ENCODE peak calls at places on chromosomes 6 and 20, in nine cellular contexts. R, C, Z, H, K, P, X, O and D are unnamed samples. For H3K4me1, the result is how much of the 10 kb centered on the place peaks cover.

GRCh38 chr6:92589970-92590369 is 829.4 kb downstream of the EPHA7 start:
- DNase-seq in O (no peak), Z (no peak), R (no peak), H (no peak), P (no peak), K (peak), X (no peak), C (no peak), D (no peak)

GRCh38 chr6:36244641-36245280 is 25.1 kb upstream of the PNPLA1 start:
- DNase-seq in P (no peak), C (no peak), Z (no peak), H (no peak), K (peak), O (no peak), X (peak), R (no peak), D (no peak)

GRCh38 chr6:103000686-103001085 is 1607.2 kb downstream of the GRIK2 start:
- DNase-seq in P (no peak), O (no peak), H (no peak), K (no peak), Z (no peak), C (no peak), X (no peak), R (no peak), D (no peak)

GRCh38 chr6:158518196-158519127 is 41.4 kb upstream of the TMEM181 start:
- DNase-seq in K (peak), H (no peak), O (peak), C (peak), R (peak), Z (peak), P (peak), X (peak), D (peak)

GRCh38 chr6:164927288-164928040 is 381.9 kb downstream of the C6orf118 start:
- DNase-seq in O (peak), C (peak), Z (peak), K (peak), X (peak), P (peak), H (peak), R (peak), D (peak)

GRCh38 chr6:106882601-106883518 is 91.7 kb downstream of the CD24 start:
- DNase-seq in R (no peak), P (no peak), O (no peak), K (no peak), Z (no peak), H (no peak), X (no peak), C (no peak), D (no peak)

GRCh38 chr6:42104807-42105713 is 37.4 kb downstream of the C6orf132 start:
- DNase-seq in P (no peak), Z (no peak), X (peak), R (no peak), C (no peak), O (no peak), K (no peak), H (no peak), D (no peak)

GRCh38 chr6:106250997-106251396 is 74.6 kb downstream of the ATG5 start:
- DNase-seq in X (no peak), R (no peak), H (no peak), O (no peak), C (no peak), Z (peak), P (no peak), K (no peak), D (no peak)

GRCh38 chr6:97095466-97095865 is 170.9 kb downstream of the KLHL32 start:
- DNase-seq in P (no peak), O (no peak), H (no peak), Z (no peak), R (no peak), X (no peak), C (no peak), K (no peak), D (no peak)

GRCh38 chr20:43955244-43956191 is 40.9 kb downstream of the TOX2 start:
- DNase-seq in K (peak), Z (no peak), X (no peak), R (peak), P (no peak), H (no peak), O (peak), C (no peak), D (no peak)

GRCh38 chr6:16496982-16497823 is 258.8 kb downstream of the GMPR start:
- DNase-seq in R (no peak), X (no peak), P (no peak), C (no peak), K (peak), Z (no peak), H (no peak), O (no peak), D (no peak)

GRCh38 chr6:132392792-132393191 is 8.5 kb downstream of the MOXD1 start:
- DNase-seq in H (no peak), Z (no peak), X (no peak), P (no peak), K (no peak), C (no peak), O (no peak), R (no peak), D (no peak)

GRCh38 chr6:150550244-150550643 is 49.4 kb upstream of the PLEKHG1 start:
- DNase-seq in X (no peak), O (no peak), C (no peak), H (no peak), K (no peak), Z (no peak), P (no peak), R (no peak), D (no peak)

GRCh38 chr6:152338335-152339125 is 298.6 kb downstream of the SYNE1 start:
- DNase-seq in K (no peak), C (peak), H (peak), P (peak), Z (peak), X (peak), R (peak), O (peak), D (peak)

GRCh38 chr6:117167520-117168271 is 97.7 kb upstream of the VGLL2 start:
- DNase-seq in H (no peak), P (no peak), X (no peak), R (no peak), C (no peak), O (no peak), K (peak), Z (no peak), D (no peak)

GRCh38 chr20:38626921-38627659 is 25.5 kb downstream of the ARHGAP40 start:
- DNase-seq in C (no peak), H (no peak), R (no peak), X (no peak), Z (no peak), K (no peak), O (no peak), P (no peak), D (no peak)

GRCh38 chr6:46290435-46290834 is 119.7 kb upstream of the ENPP5 start:
- DNase-seq in C (no peak), R (no peak), Z (no peak), P (no peak), H (no peak), K (peak), O (no peak), X (no peak), D (no peak)

GRCh38 chr6:4466769-4467480 is 309.3 kb upstream of the CDYL start:
- DNase-seq in K (peak), H (no peak), C (no peak), P (no peak), O (no peak), R (no peak), X (no peak), Z (no peak), D (no peak)

GRCh38 chr6:87682310-87682709 is 19.7 kb downstream of the AKIRIN2 start:
- DNase-seq in P (peak), X (no peak), C (no peak), H (no peak), R (no peak), K (peak), Z (no peak), O (no peak), D (no peak)

GRCh38 chr6:30683137-30683979 is 3.1 kb downstream of the PPP1R18 start:
- DNase-seq in X (no peak), Z (no peak), H (no peak), K (no peak), R (no peak), P (no peak), O (no peak), C (no peak), D (no peak)

GRCh38 chr6:36721369-36722140 is 23.9 kb downstream of the RAB44 start:
- DNase-seq in P (no peak), R (no peak), O (no peak), K (no peak), X (no peak), Z (no peak), H (no peak), C (no peak), D (no peak)

GRCh38 chr6:28941681-28942448 is 18.1 kb upstream of the TRIM27 start:
- DNase-seq in C (no peak), X (peak), O (no peak), P (peak), Z (no peak), R (no peak), H (no peak), K (no peak), D (no peak)

GRCh38 chr6:134472661-134473060 is 154.7 kb upstream of the SGK1 start:
- DNase-seq in X (no peak), Z (no peak), H (no peak), C (no peak), O (no peak), K (no peak), R (no peak), P (no peak), D (no peak)

GRCh38 chr20:53658327-53658726 is 64.7 kb upstream of the ZNF217 start:
- DNase-seq in X (no peak), O (no peak), R (no peak), P (no peak), C (no peak), K (no peak), H (no peak), Z (no peak), D (no peak)

GRCh38 chr6:38375341-38375740 is 264.4 kb downstream of the BTBD9 start:
- DNase-seq in C (no peak), K (no peak), O (no peak), R (no peak), X (no peak), Z (no peak), P (no peak), H (no peak), D (no peak)

GRCh38 chr20:31537859-31538245 is 23.6 kb downstream of the HM13 start:
- DNase-seq in H (no peak), P (no peak), O (no peak), X (no peak), R (no peak), Z (no peak), K (no peak), C (no peak), D (no peak)

GRCh38 chr6:136775548-136775947 is 16.7 kb downstream of the MAP3K5 start:
- DNase-seq in K (peak), P (no peak), H (no peak), Z (no peak), C (no peak), R (no peak), O (no peak), X (no peak), D (no peak)

GRCh38 chr6:75524322-75524972 is 30.8 kb upstream of the FILIP1 start:
- DNase-seq in K (peak), C (no peak), H (no peak), Z (no peak), P (no peak), X (no peak), O (no peak), R (peak), D (no peak)
- H3K4me3 ChIP-seq in K (no peak), C (no peak), H (no peak), Z (no peak), P (peak), X (no peak), O (no peak), R (no peak), D (no peak)

DNA sequence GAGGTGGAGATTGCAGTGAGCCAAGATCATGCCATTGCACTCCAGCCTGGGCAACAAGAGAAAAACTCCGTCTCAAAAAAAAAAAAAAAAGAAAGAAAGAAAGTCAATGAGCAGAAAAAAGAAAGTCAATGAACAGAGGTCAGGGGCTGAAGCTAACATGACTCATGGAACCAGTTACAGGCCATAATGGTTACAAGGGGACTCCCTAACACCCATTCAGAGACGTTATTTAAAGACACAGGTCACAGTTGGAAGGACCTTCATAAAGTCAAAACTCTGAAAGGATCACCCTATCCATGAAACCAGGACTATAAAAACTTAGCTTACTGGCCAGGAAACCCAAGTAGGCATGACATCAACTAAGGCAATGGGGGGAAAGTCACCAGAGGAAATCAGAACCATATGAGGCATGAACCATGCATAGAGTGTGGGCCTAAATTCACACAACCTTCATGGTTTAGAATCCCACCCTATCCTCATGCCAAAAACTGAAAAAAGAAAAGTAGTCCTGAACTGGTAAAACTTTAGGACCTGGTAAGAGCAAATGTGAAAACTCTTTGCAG is 18.2 kb downstream of the FBXL4 start:
- DNase-seq in K (peak), Z (no peak), C (no peak), P (no peak), O (no peak), H (no peak), R (no peak), X (no peak), D (no peak)
- H3K4me1 ChIP-seq in K (under half), Z (under half), C (under half), P (under half), O (under half), H (under half), R (under half), X (under half), D (under half)

DNA sequence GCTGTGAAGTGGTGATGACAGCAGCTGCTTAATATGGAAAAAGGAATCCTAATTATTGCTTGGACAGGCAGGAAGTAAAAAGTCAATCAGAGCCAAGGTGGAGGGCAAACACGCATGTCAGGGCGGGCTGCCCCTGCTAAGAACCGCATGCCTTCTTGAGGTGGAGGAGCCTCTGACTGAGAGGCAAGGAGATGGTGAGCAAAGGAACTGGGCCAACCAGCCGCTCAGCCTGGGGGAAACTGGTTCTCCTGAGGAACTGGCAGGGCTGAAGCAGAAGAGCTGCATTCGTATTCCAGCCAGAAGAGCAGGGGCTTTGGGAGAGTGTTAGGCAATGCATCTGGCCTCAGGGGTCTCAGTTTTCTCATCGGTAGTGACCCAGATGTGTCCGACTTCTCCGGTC is 13.1 kb upstream of the MLN start:
- DNase-seq in P (no peak), O (no peak), C (no peak), K (no peak), H (no peak), X (no peak), Z (no peak), R (no peak), D (no peak)
- H3K27ac ChIP-seq in P (no peak), O (no peak), C (no peak), K (no peak), H (no peak), X (no peak), Z (no peak), R (no peak), D (no peak)

GRCh38 chr20:9838378-9839295 is at the start of gene PAK5:
- DNase-seq in Z (peak), R (peak), C (no peak), O (no peak), X (peak), K (peak), H (no peak), P (peak), D (no peak)

GRCh38 chr20:9837634-9838033 is 1.2 kb downstream of the PAK5 start:
- DNase-seq in P (no peak), R (no peak), Z (no peak), C (no peak), X (no peak), K (no peak), O (no peak), H (no peak), D (no peak)

GRCh38 chr20:9835302-9835701 is 3.6 kb downstream of the PAK5 start:
- DNase-seq in K (no peak), C (no peak), P (no peak), H (no peak), X (no peak), Z (no peak), R (no peak), O (no peak), D (no peak)

GRCh38 chr20:9838035-9838377 is 870 bp downstream of the PAK5 start:
- DNase-seq in K (no peak), O (no peak), Z (no peak), C (no peak), P (peak), H (no peak), R (no peak), X (no peak), D (no peak)

DNA sequence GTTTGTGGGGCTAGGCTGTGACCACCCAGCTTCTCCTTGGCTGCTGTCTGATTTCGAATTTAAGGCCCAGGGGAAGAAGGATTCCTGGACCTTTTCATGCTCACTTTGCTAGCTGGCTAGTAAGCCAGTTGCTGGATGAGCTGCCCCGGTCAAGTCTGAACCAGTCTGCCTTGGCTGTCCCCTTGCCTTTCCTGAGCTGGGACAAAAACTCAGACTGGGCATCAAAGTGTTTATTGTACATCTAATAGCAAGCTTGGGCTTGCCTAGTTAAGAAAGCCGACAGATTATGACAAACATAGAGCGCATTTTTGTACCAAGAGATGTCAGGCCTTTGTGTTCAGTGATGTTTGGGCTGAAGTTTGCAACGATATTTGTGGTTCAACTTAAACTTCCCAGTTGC is 750 bp upstream of the PAK5 start:
- DNase-seq in O (no peak), X (no peak), K (no peak), C (no peak), P (no peak), R (no peak), Z (no peak), H (no peak), D (no peak)
- H3K4me3 ChIP-seq in O (no peak), X (no peak), K (no peak), C (no peak), P (peak), R (peak), Z (no peak), H (no peak), D (no peak)